ENCODE peak calls at places on chromosomes 11 and 22, in nine cellular contexts. One of them, this sample, is unnamed.

GRCh38 chr11:46348986-46349401 is 1.7 kb downstream of the DGKZ start:
- DNase-seq in EL: no peak
- DNase-seq in neuronal stem cell: no peak
- DNase-seq in HEK293T: no peak
- DNase-seq in stimulated activated CD4-positive, alpha-beta T cell treated with anti-CD3 and anti-CD28 coated beads, Interleukin-1b, Interleukin-23, amount 100 ng/mL, for 4 hours: no peak
- DNase-seq in astrocyte: no peak
- DNase-seq in activated T-cell treated with anti-CD3 and anti-CD28 coated beads for 1 hour: peak; percentile 40
- DNase-seq in mesothelial cell of epicardium: no peak
- DNase-seq in posterior vena cava: no peak
- DNase-seq in this sample: no peak

GRCh38 chr11:77560605-77561004 is 29.1 kb upstream of the AQP11 start:
- DNase-seq in EL: peak; percentile 89
- DNase-seq in neuronal stem cell: no peak
- DNase-seq in HEK293T: no peak
- DNase-seq in stimulated activated CD4-positive, alpha-beta T cell treated with anti-CD3 and anti-CD28 coated beads, Interleukin-1b, Interleukin-23, amount 100 ng/mL, for 4 hours: no peak
- DNase-seq in astrocyte: peak; percentile 47
- DNase-seq in activated T-cell treated with anti-CD3 and anti-CD28 coated beads for 1 hour: no peak
- DNase-seq in mesothelial cell of epicardium: no peak
- DNase-seq in posterior vena cava: no peak
- DNase-seq in this sample: no peak

GRCh38 chr22:42862045-42862734 is 5.1 kb upstream of the ARFGAP3 start:
- DNase-seq in EL: peak; percentile 56
- DNase-seq in neuronal stem cell: no peak
- DNase-seq in HEK293T: no peak
- DNase-seq in stimulated activated CD4-positive, alpha-beta T cell treated with anti-CD3 and anti-CD28 coated beads, Interleukin-1b, Interleukin-23, amount 100 ng/mL, for 4 hours: no peak
- DNase-seq in astrocyte: peak; percentile 89
- DNase-seq in activated T-cell treated with anti-CD3 and anti-CD28 coated beads for 1 hour: no peak
- DNase-seq in mesothelial cell of epicardium: no peak
- DNase-seq in posterior vena cava: no peak
- DNase-seq in this sample: no peak

GRCh38 chr22:49566141-49566541 is 261.5 kb downstream of the BRD1 start:
- DNase-seq in EL: no peak
- DNase-seq in neuronal stem cell: no peak
- DNase-seq in HEK293T: no peak
- DNase-seq in stimulated activated CD4-positive, alpha-beta T cell treated with anti-CD3 and anti-CD28 coated beads, Interleukin-1b, Interleukin-23, amount 100 ng/mL, for 4 hours: no peak
- DNase-seq in astrocyte: no peak
- DNase-seq in activated T-cell treated with anti-CD3 and anti-CD28 coated beads for 1 hour: no peak
- DNase-seq in mesothelial cell of epicardium: no peak
- DNase-seq in posterior vena cava: peak; percentile 69
- DNase-seq in this sample: peak; percentile 43

GRCh38 chr11:78943841-78944240 is 369.2 kb upstream of the NARS2 start:
- DNase-seq in EL: no peak
- DNase-seq in neuronal stem cell: no peak
- DNase-seq in HEK293T: no peak
- DNase-seq in stimulated activated CD4-positive, alpha-beta T cell treated with anti-CD3 and anti-CD28 coated beads, Interleukin-1b, Interleukin-23, amount 100 ng/mL, for 4 hours: no peak
- DNase-seq in astrocyte: no peak
- DNase-seq in activated T-cell treated with anti-CD3 and anti-CD28 coated beads for 1 hour: no peak
- DNase-seq in mesothelial cell of epicardium: no peak
- DNase-seq in posterior vena cava: no peak
- DNase-seq in this sample: no peak

GRCh38 chr22:31497148-31497938 is 1.0 kb downstream of the SFI1 start:
- DNase-seq in EL: no peak
- DNase-seq in neuronal stem cell: no peak
- DNase-seq in HEK293T: no peak
- DNase-seq in stimulated activated CD4-positive, alpha-beta T cell treated with anti-CD3 and anti-CD28 coated beads, Interleukin-1b, Interleukin-23, amount 100 ng/mL, for 4 hours: no peak
- DNase-seq in astrocyte: no peak
- DNase-seq in activated T-cell treated with anti-CD3 and anti-CD28 coated beads for 1 hour: no peak
- DNase-seq in mesothelial cell of epicardium: no peak
- DNase-seq in posterior vena cava: no peak
- DNase-seq in this sample: no peak

GRCh38 chr11:122042981-122043380 is 73.0 kb downstream of the BLID start:
- DNase-seq in EL: peak; percentile 70
- DNase-seq in neuronal stem cell: no peak
- DNase-seq in HEK293T: no peak
- DNase-seq in stimulated activated CD4-positive, alpha-beta T cell treated with anti-CD3 and anti-CD28 coated beads, Interleukin-1b, Interleukin-23, amount 100 ng/mL, for 4 hours: no peak
- DNase-seq in astrocyte: no peak
- DNase-seq in activated T-cell treated with anti-CD3 and anti-CD28 coated beads for 1 hour: no peak
- DNase-seq in mesothelial cell of epicardium: no peak
- DNase-seq in posterior vena cava: no peak
- DNase-seq in this sample: no peak

GRCh38 chr11:10150800-10151199 is 143.2 kb downstream of the SBF2 start:
- DNase-seq in EL: no peak
- DNase-seq in neuronal stem cell: no peak
- DNase-seq in HEK293T: no peak
- DNase-seq in stimulated activated CD4-positive, alpha-beta T cell treated with anti-CD3 and anti-CD28 coated beads, Interleukin-1b, Interleukin-23, amount 100 ng/mL, for 4 hours: no peak
- DNase-seq in astrocyte: no peak
- DNase-seq in activated T-cell treated with anti-CD3 and anti-CD28 coated beads for 1 hour: no peak
- DNase-seq in mesothelial cell of epicardium: no peak
- DNase-seq in posterior vena cava: no peak
- DNase-seq in this sample: no peak

GRCh38 chr11:3674189-3674588 is 3.0 kb upstream of the CHRNA10 start:
- DNase-seq in EL: peak; percentile 64
- DNase-seq in neuronal stem cell: no peak
- DNase-seq in HEK293T: no peak
- DNase-seq in stimulated activated CD4-positive, alpha-beta T cell treated with anti-CD3 and anti-CD28 coated beads, Interleukin-1b, Interleukin-23, amount 100 ng/mL, for 4 hours: no peak
- DNase-seq in astrocyte: peak; percentile 89
- DNase-seq in activated T-cell treated with anti-CD3 and anti-CD28 coated beads for 1 hour: no peak
- DNase-seq in mesothelial cell of epicardium: no peak
- DNase-seq in posterior vena cava: no peak
- DNase-seq in this sample: no peak

GRCh38 chr22:38353142-38353629 is 36.0 kb upstream of the CSNK1E start:
- DNase-seq in EL: peak; percentile 59
- DNase-seq in neuronal stem cell: peak; percentile 46
- DNase-seq in HEK293T: peak; percentile 99
- DNase-seq in stimulated activated CD4-positive, alpha-beta T cell treated with anti-CD3 and anti-CD28 coated beads, Interleukin-1b, Interleukin-23, amount 100 ng/mL, for 4 hours: peak; percentile 69
- DNase-seq in astrocyte: no peak
- DNase-seq in activated T-cell treated with anti-CD3 and anti-CD28 coated beads for 1 hour: peak; percentile 63
- DNase-seq in mesothelial cell of epicardium: no peak
- DNase-seq in posterior vena cava: peak; percentile 89
- DNase-seq in this sample: peak; percentile 80

GRCh38 chr11:19811391-19811790 is 98.8 kb downstream of the NAV2 start:
- DNase-seq in EL: no peak
- DNase-seq in neuronal stem cell: no peak
- DNase-seq in HEK293T: no peak
- DNase-seq in stimulated activated CD4-positive, alpha-beta T cell treated with anti-CD3 and anti-CD28 coated beads, Interleukin-1b, Interleukin-23, amount 100 ng/mL, for 4 hours: no peak
- DNase-seq in astrocyte: no peak
- DNase-seq in activated T-cell treated with anti-CD3 and anti-CD28 coated beads for 1 hour: no peak
- DNase-seq in mesothelial cell of epicardium: no peak
- DNase-seq in posterior vena cava: no peak
- DNase-seq in this sample: no peak

GRCh38 chr11:67582026-67582425 is 1.6 kb upstream of the GSTP1 start:
- DNase-seq in EL: no peak
- DNase-seq in neuronal stem cell: no peak
- DNase-seq in HEK293T: no peak
- DNase-seq in stimulated activated CD4-positive, alpha-beta T cell treated with anti-CD3 and anti-CD28 coated beads, Interleukin-1b, Interleukin-23, amount 100 ng/mL, for 4 hours: no peak
- DNase-seq in astrocyte: no peak
- DNase-seq in activated T-cell treated with anti-CD3 and anti-CD28 coated beads for 1 hour: no peak
- DNase-seq in mesothelial cell of epicardium: no peak
- DNase-seq in posterior vena cava: no peak
- DNase-seq in this sample: no peak

GRCh38 chr11:77081976-77082836 is 15.4 kb downstream of the CAPN5 start:
- DNase-seq in EL: no peak
- DNase-seq in neuronal stem cell: no peak
- DNase-seq in HEK293T: no peak
- DNase-seq in stimulated activated CD4-positive, alpha-beta T cell treated with anti-CD3 and anti-CD28 coated beads, Interleukin-1b, Interleukin-23, amount 100 ng/mL, for 4 hours: no peak
- DNase-seq in astrocyte: no peak
- DNase-seq in activated T-cell treated with anti-CD3 and anti-CD28 coated beads for 1 hour: no peak
- DNase-seq in mesothelial cell of epicardium: peak; percentile 8
- DNase-seq in posterior vena cava: peak; percentile 72
- DNase-seq in this sample: no peak

GRCh38 chr22:25331050-25331449 is 111.6 kb downstream of the CRYBB2 start:
- DNase-seq in EL: no peak
- DNase-seq in neuronal stem cell: no peak
- DNase-seq in HEK293T: no peak
- DNase-seq in stimulated activated CD4-positive, alpha-beta T cell treated with anti-CD3 and anti-CD28 coated beads, Interleukin-1b, Interleukin-23, amount 100 ng/mL, for 4 hours: no peak
- DNase-seq in astrocyte: no peak
- DNase-seq in activated T-cell treated with anti-CD3 and anti-CD28 coated beads for 1 hour: no peak
- DNase-seq in mesothelial cell of epicardium: no peak
- DNase-seq in posterior vena cava: no peak
- DNase-seq in this sample: no peak

GRCh38 chr11:119368121-119369034 is 13.1 kb downstream of the USP2 start:
- DNase-seq in EL: no peak
- DNase-seq in neuronal stem cell: no peak
- DNase-seq in HEK293T: no peak
- DNase-seq in stimulated activated CD4-positive, alpha-beta T cell treated with anti-CD3 and anti-CD28 coated beads, Interleukin-1b, Interleukin-23, amount 100 ng/mL, for 4 hours: no peak
- DNase-seq in astrocyte: no peak
- DNase-seq in activated T-cell treated with anti-CD3 and anti-CD28 coated beads for 1 hour: no peak
- DNase-seq in mesothelial cell of epicardium: no peak
- DNase-seq in posterior vena cava: peak; percentile 79
- DNase-seq in this sample: peak; percentile 77

GRCh38 chr22:47653921-47654320 is 891.5 kb downstream of the TBC1D22A start:
- DNase-seq in EL: no peak
- DNase-seq in neuronal stem cell: no peak
- DNase-seq in HEK293T: no peak
- DNase-seq in stimulated activated CD4-positive, alpha-beta T cell treated with anti-CD3 and anti-CD28 coated beads, Interleukin-1b, Interleukin-23, amount 100 ng/mL, for 4 hours: no peak
- DNase-seq in astrocyte: no peak
- DNase-seq in activated T-cell treated with anti-CD3 and anti-CD28 coated beads for 1 hour: no peak
- DNase-seq in mesothelial cell of epicardium: no peak
- DNase-seq in posterior vena cava: no peak
- DNase-seq in this sample: no peak

GRCh38 chr22:31943976-31944699 is at the start of gene YWHAH:
- DNase-seq in EL: peak; percentile 93
- DNase-seq in neuronal stem cell: peak; percentile 96
- DNase-seq in HEK293T: peak; percentile 99
- DNase-seq in stimulated activated CD4-positive, alpha-beta T cell treated with anti-CD3 and anti-CD28 coated beads, Interleukin-1b, Interleukin-23, amount 100 ng/mL, for 4 hours: peak; percentile 85
- DNase-seq in astrocyte: peak; percentile 63
- DNase-seq in activated T-cell treated with anti-CD3 and anti-CD28 coated beads for 1 hour: peak; percentile 72
- DNase-seq in mesothelial cell of epicardium: peak; percentile 97
- DNase-seq in posterior vena cava: peak; percentile 99
- DNase-seq in this sample: peak; percentile 98

GRCh38 chr22:17537155-17537554 is 26.1 kb upstream of the SLC25A18 start:
- DNase-seq in EL: no peak
- DNase-seq in neuronal stem cell: no peak
- DNase-seq in HEK293T: no peak
- DNase-seq in stimulated activated CD4-positive, alpha-beta T cell treated with anti-CD3 and anti-CD28 coated beads, Interleukin-1b, Interleukin-23, amount 100 ng/mL, for 4 hours: no peak
- DNase-seq in astrocyte: no peak
- DNase-seq in activated T-cell treated with anti-CD3 and anti-CD28 coated beads for 1 hour: no peak
- DNase-seq in mesothelial cell of epicardium: no peak
- DNase-seq in posterior vena cava: no peak
- DNase-seq in this sample: no peak

GRCh38 chr11:23990346-23990745 is 506.5 kb upstream of the LUZP2 start:
- DNase-seq in EL: peak; percentile 56
- DNase-seq in neuronal stem cell: no peak
- DNase-seq in HEK293T: no peak
- DNase-seq in stimulated activated CD4-positive, alpha-beta T cell treated with anti-CD3 and anti-CD28 coated beads, Interleukin-1b, Interleukin-23, amount 100 ng/mL, for 4 hours: no peak
- DNase-seq in astrocyte: no peak
- DNase-seq in activated T-cell treated with anti-CD3 and anti-CD28 coated beads for 1 hour: no peak
- DNase-seq in mesothelial cell of epicardium: no peak
- DNase-seq in posterior vena cava: no peak
- DNase-seq in this sample: no peak

GRCh38 chr11:62854825-62855570 is 15.6 kb upstream of the WDR74 start:
- DNase-seq in EL: no peak
- DNase-seq in neuronal stem cell: no peak
- DNase-seq in HEK293T: no peak
- DNase-seq in stimulated activated CD4-positive, alpha-beta T cell treated with anti-CD3 and anti-CD28 coated beads, Interleukin-1b, Interleukin-23, amount 100 ng/mL, for 4 hours: no peak
- DNase-seq in astrocyte: no peak
- DNase-seq in activated T-cell treated with anti-CD3 and anti-CD28 coated beads for 1 hour: no peak
- DNase-seq in mesothelial cell of epicardium: no peak
- DNase-seq in posterior vena cava: no peak
- DNase-seq in this sample: no peak

GRCh38 chr22:31215018-31215535 is 3.0 kb downstream of the LIMK2 start:
- DNase-seq in EL: no peak
- DNase-seq in neuronal stem cell: no peak
- DNase-seq in HEK293T: no peak
- DNase-seq in stimulated activated CD4-positive, alpha-beta T cell treated with anti-CD3 and anti-CD28 coated beads, Interleukin-1b, Interleukin-23, amount 100 ng/mL, for 4 hours: no peak
- DNase-seq in astrocyte: no peak
- DNase-seq in activated T-cell treated with anti-CD3 and anti-CD28 coated beads for 1 hour: no peak
- DNase-seq in mesothelial cell of epicardium: no peak
- DNase-seq in posterior vena cava: no peak
- DNase-seq in this sample: no peak

GRCh38 chr11:9922806-9923205 is 258.9 kb downstream of the SWAP70 start:
- DNase-seq in EL: peak; percentile 27
- DNase-seq in neuronal stem cell: no peak
- DNase-seq in HEK293T: no peak
- DNase-seq in stimulated activated CD4-positive, alpha-beta T cell treated with anti-CD3 and anti-CD28 coated beads, Interleukin-1b, Interleukin-23, amount 100 ng/mL, for 4 hours: no peak
- DNase-seq in astrocyte: peak; percentile 16
- DNase-seq in activated T-cell treated with anti-CD3 and anti-CD28 coated beads for 1 hour: no peak
- DNase-seq in mesothelial cell of epicardium: no peak
- DNase-seq in posterior vena cava: no peak
- DNase-seq in this sample: no peak

GRCh38 chr11:47348859-47349258 is 3.6 kb downstream of the MYBPC3 start:
- DNase-seq in EL: peak; percentile 40
- DNase-seq in neuronal stem cell: no peak
- DNase-seq in HEK293T: peak; percentile 49
- DNase-seq in stimulated activated CD4-positive, alpha-beta T cell treated with anti-CD3 and anti-CD28 coated beads, Interleukin-1b, Interleukin-23, amount 100 ng/mL, for 4 hours: no peak
- DNase-seq in astrocyte: no peak
- DNase-seq in activated T-cell treated with anti-CD3 and anti-CD28 coated beads for 1 hour: no peak
- DNase-seq in mesothelial cell of epicardium: no peak
- DNase-seq in posterior vena cava: no peak
- DNase-seq in this sample: no peak

GRCh38 chr11:57434640-57435546 is 8.0 kb upstream of the SLC43A3 start:
- DNase-seq in EL: peak; percentile 85
- DNase-seq in neuronal stem cell: no peak
- DNase-seq in HEK293T: no peak
- DNase-seq in stimulated activated CD4-positive, alpha-beta T cell treated with anti-CD3 and anti-CD28 coated beads, Interleukin-1b, Interleukin-23, amount 100 ng/mL, for 4 hours: no peak
- DNase-seq in astrocyte: peak; percentile 90
- DNase-seq in activated T-cell treated with anti-CD3 and anti-CD28 coated beads for 1 hour: no peak
- DNase-seq in mesothelial cell of epicardium: no peak
- DNase-seq in posterior vena cava: no peak
- DNase-seq in this sample: no peak

GRCh38 chr11:70824590-70825300 is 426.4 kb downstream of the CTTN start:
- DNase-seq in EL: no peak
- DNase-seq in neuronal stem cell: no peak
- DNase-seq in HEK293T: no peak
- DNase-seq in stimulated activated CD4-positive, alpha-beta T cell treated with anti-CD3 and anti-CD28 coated beads, Interleukin-1b, Interleukin-23, amount 100 ng/mL, for 4 hours: no peak
- DNase-seq in astrocyte: no peak
- DNase-seq in activated T-cell treated with anti-CD3 and anti-CD28 coated beads for 1 hour: no peak
- DNase-seq in mesothelial cell of epicardium: no peak
- DNase-seq in posterior vena cava: no peak
- DNase-seq in this sample: no peak

GRCh38 chr11:27293500-27294417 is 69.3 kb downstream of the CCDC34 start:
- DNase-seq in EL: peak; percentile 58
- DNase-seq in neuronal stem cell: no peak
- DNase-seq in HEK293T: no peak
- DNase-seq in stimulated activated CD4-positive, alpha-beta T cell treated with anti-CD3 and anti-CD28 coated beads, Interleukin-1b, Interleukin-23, amount 100 ng/mL, for 4 hours: no peak
- DNase-seq in astrocyte: peak; percentile 87
- DNase-seq in activated T-cell treated with anti-CD3 and anti-CD28 coated beads for 1 hour: no peak
- DNase-seq in mesothelial cell of epicardium: no peak
- DNase-seq in posterior vena cava: no peak
- DNase-seq in this sample: no peak

GRCh38 chr11:45805305-45806071 is 539 bp downstream of the SLC35C1 start:
- DNase-seq in EL: peak; percentile 78
- DNase-seq in neuronal stem cell: peak; percentile 26
- DNase-seq in HEK293T: peak; percentile 26
- DNase-seq in stimulated activated CD4-positive, alpha-beta T cell treated with anti-CD3 and anti-CD28 coated beads, Interleukin-1b, Interleukin-23, amount 100 ng/mL, for 4 hours: no peak
- DNase-seq in astrocyte: peak; percentile 80
- DNase-seq in activated T-cell treated with anti-CD3 and anti-CD28 coated beads for 1 hour: no peak
- DNase-seq in mesothelial cell of epicardium: no peak
- DNase-seq in posterior vena cava: peak; percentile 87
- DNase-seq in this sample: peak; percentile 77

GRCh38 chr11:124276081-124276480 is 19.9 kb downstream of the OR8G5 start:
- DNase-seq in EL: peak; percentile 43
- DNase-seq in neuronal stem cell: no peak
- DNase-seq in HEK293T: no peak
- DNase-seq in stimulated activated CD4-positive, alpha-beta T cell treated with anti-CD3 and anti-CD28 coated beads, Interleukin-1b, Interleukin-23, amount 100 ng/mL, for 4 hours: no peak
- DNase-seq in astrocyte: peak; percentile 96
- DNase-seq in activated T-cell treated with anti-CD3 and anti-CD28 coated beads for 1 hour: no peak
- DNase-seq in mesothelial cell of epicardium: no peak
- DNase-seq in posterior vena cava: no peak
- DNase-seq in this sample: no peak

GRCh38 chr11:94521684-94522083 is 9.4 kb downstream of the C11orf97 start:
- DNase-seq in EL: no peak
- DNase-seq in neuronal stem cell: no peak
- DNase-seq in HEK293T: peak; percentile 30
- DNase-seq in stimulated activated CD4-positive, alpha-beta T cell treated with anti-CD3 and anti-CD28 coated beads, Interleukin-1b, Interleukin-23, amount 100 ng/mL, for 4 hours: no peak
- DNase-seq in astrocyte: no peak
- DNase-seq in activated T-cell treated with anti-CD3 and anti-CD28 coated beads for 1 hour: no peak
- DNase-seq in mesothelial cell of epicardium: no peak
- DNase-seq in posterior vena cava: no peak
- DNase-seq in this sample: no peak

GRCh38 chr11:15059132-15059531 is 14.3 kb upstream of the CALCB start:
- DNase-seq in EL: no peak
- DNase-seq in neuronal stem cell: no peak
- DNase-seq in HEK293T: no peak
- DNase-seq in stimulated activated CD4-positive, alpha-beta T cell treated with anti-CD3 and anti-CD28 coated beads, Interleukin-1b, Interleukin-23, amount 100 ng/mL, for 4 hours: no peak
- DNase-seq in astrocyte: no peak
- DNase-seq in activated T-cell treated with anti-CD3 and anti-CD28 coated beads for 1 hour: no peak
- DNase-seq in mesothelial cell of epicardium: no peak
- DNase-seq in posterior vena cava: no peak
- DNase-seq in this sample: no peak

GRCh38 chr22:23058481-23059336 is 11.6 kb upstream of the GNAZ start:
- DNase-seq in EL: no peak
- DNase-seq in neuronal stem cell: no peak
- DNase-seq in HEK293T: no peak
- DNase-seq in stimulated activated CD4-positive, alpha-beta T cell treated with anti-CD3 and anti-CD28 coated beads, Interleukin-1b, Interleukin-23, amount 100 ng/mL, for 4 hours: no peak
- DNase-seq in astrocyte: no peak
- DNase-seq in activated T-cell treated with anti-CD3 and anti-CD28 coated beads for 1 hour: no peak
- DNase-seq in mesothelial cell of epicardium: no peak
- DNase-seq in posterior vena cava: peak; percentile 62
- DNase-seq in this sample: no peak

This sample was measured in sigmoid colon.